ENCODE peak calls at places on chromosomes 11 and 22, in five cellular contexts. Q is CD4-positive, CD25-positive, alpha-beta regulatory T cell; E is dorsolateral prefrontal cortex; V is aorta; C is body of pancreas. U is an unnamed sample.

GRCh38 chr11:36131719-36132349 is 157.4 kb downstream of the COMMD9 start:
- DNase-seq in Q (peak; percentile 8), V (peak; percentile 56), C (peak; percentile 58), E (peak; percentile 67), U (peak; percentile 33)

GRCh38 chr11:111302298-111302697 is 4.0 kb downstream of the POU2AF3 start:
- DNase-seq in C (no peak), V (no peak), E (no peak), Q (no peak), U (no peak)

GRCh38 chr11:85845052-85845631 is 10.0 kb upstream of the CCDC83 start:
- DNase-seq in E (no peak), Q (no peak), C (no peak), V (no peak), U (no peak)

GRCh38 chr22:49569286-49570031 is 258.2 kb downstream of the BRD1 start:
- DNase-seq in V (peak; percentile 33), C (no peak), E (peak; percentile 23), Q (no peak), U (no peak)

GRCh38 chr11:10653242-10653641 is 40.3 kb downstream of the IRAG1 start:
- DNase-seq in V (no peak), Q (no peak), C (no peak), E (no peak), U (no peak)

GRCh38 chr22:49825944-49826602 is 1.6 kb downstream of the BRD1 start:
- DNase-seq in E (no peak), C (no peak), Q (peak; percentile 70), V (no peak), U (no peak)

GRCh38 chr22:26170795-26171194 is 1.5 kb downstream of the SEZ6L start:
- DNase-seq in V (no peak), Q (no peak), E (peak; percentile 60), C (peak; percentile 6), U (no peak)

GRCh38 chr11:37496196-37496595 is 898.2 kb upstream of the RAG2 start:
- DNase-seq in Q (no peak), C (no peak), E (no peak), V (no peak), U (no peak)

GRCh38 chr11:78370406-78371172 is 47.0 kb downstream of the GAB2 start:
- DNase-seq in E (no peak), C (no peak), V (peak; percentile 58), Q (no peak), U (no peak)

GRCh38 chr11:130737866-130738431 is 178.3 kb downstream of the SNX19 start:
- DNase-seq in Q (no peak), C (peak; percentile 53), E (no peak), V (peak; percentile 65), U (no peak)

GRCh38 chr22:49324527-49325491 is 502.9 kb downstream of the BRD1 start:
- DNase-seq in E (peak; percentile 26), C (no peak), Q (no peak), V (no peak), U (no peak)

GRCh38 chr11:10125522-10126133 is 168.4 kb downstream of the SBF2 start:
- DNase-seq in Q (no peak), E (no peak), V (no peak), C (no peak), U (no peak)

GRCh38 chr11:63552921-63553320 is 10.3 kb downstream of the PLAAT2 start:
- DNase-seq in V (no peak), C (no peak), Q (no peak), E (no peak), U (no peak)

GRCh38 chr11:46260161-46260560 is 17.3 kb upstream of the CREB3L1 start:
- DNase-seq in V (no peak), C (no peak), Q (no peak), E (no peak), U (no peak)

GRCh38 chr11:36464720-36465119 is 45.4 kb downstream of the TRAF6 start:
- DNase-seq in V (no peak), Q (no peak), E (no peak), C (no peak), U (no peak)

GRCh38 chr22:21003782-21004181 is 1.9 kb upstream of the THAP7 start:
- DNase-seq in E (no peak), Q (no peak), V (no peak), C (no peak), U (no peak)

GRCh38 chr22:49042877-49043859 is 784.5 kb downstream of the BRD1 start:
- DNase-seq in Q (no peak), V (peak; percentile 22), C (no peak), E (peak; percentile 11), U (no peak)

GRCh38 chr11:5123802-5124521 is 14.2 kb downstream of the OR52A5 start:
- DNase-seq in Q (peak; percentile 54), V (peak; percentile 53), E (peak; percentile 73), C (peak; percentile 70), U (peak; percentile 42)

DNA sequence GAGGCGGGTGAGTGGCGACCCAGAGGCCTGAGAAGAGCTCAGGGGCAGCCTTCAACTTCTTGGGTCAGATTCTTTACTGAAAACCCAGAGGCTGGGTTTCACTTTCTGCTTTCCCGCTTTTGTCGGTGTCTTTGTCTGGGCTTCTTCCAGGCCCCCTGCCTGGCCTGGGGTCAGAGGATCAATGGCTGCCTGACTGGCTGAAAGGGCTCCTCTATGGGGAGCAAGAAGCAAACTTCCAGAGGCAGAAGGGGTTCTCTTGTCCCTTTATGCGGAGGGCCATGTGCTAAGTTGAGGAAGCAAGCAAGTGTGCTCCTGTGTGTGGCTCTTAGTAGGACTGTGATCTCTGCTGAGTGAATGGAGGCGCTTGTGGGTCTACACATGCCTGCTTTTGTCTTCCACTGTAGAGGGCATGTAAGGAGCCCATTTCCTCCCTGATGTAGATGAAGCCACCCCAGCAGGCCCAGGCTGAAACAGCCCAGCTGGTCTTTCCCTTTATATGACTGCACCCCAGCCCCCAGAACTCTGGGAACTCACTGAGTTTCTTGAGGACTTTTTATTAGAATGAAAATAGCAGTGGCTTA is 1.0 kb upstream of the PKNOX2 start:
- DNase-seq in C (no peak), Q (no peak), V (no peak), E (no peak), U (no peak)
- H3K27ac ChIP-seq in C (no peak overlapping the region), Q (no peak overlapping the region), V (no peak overlapping the region), E (peak overlapping the region; percentile 94), U (peak overlapping the region; percentile 73)

GRCh38 chr11:73191151-73191550 is 26.9 kb upstream of the P2RY2 start:
- DNase-seq in E (no peak), V (peak; percentile 36), C (no peak), Q (no peak), U (no peak)
- H3K27ac ChIP-seq in E (no peak overlapping the region), V (no peak overlapping the region), C (no peak overlapping the region), Q (no peak overlapping the region), U (no peak overlapping the region)

GRCh38 chr22:23243006-23243573 is 62.8 kb downstream of the BCR start:
- DNase-seq in Q (peak; percentile 64), V (peak; percentile 17), E (no peak), C (no peak), U (no peak)

GRCh38 chr22:23245045-23245798 is 64.9 kb downstream of the BCR start:
- DNase-seq in E (no peak), Q (no peak), V (peak; percentile 62), C (no peak), U (no peak)

GRCh38 chr22:23243859-23244689 is 63.8 kb downstream of the BCR start:
- DNase-seq in V (peak; percentile 27), C (no peak), E (no peak), Q (no peak), U (no peak)

GRCh38 chr22:23245799-23246136 is 65.5 kb downstream of the BCR start:
- DNase-seq in Q (no peak), C (no peak), E (no peak), V (no peak), U (no peak)

GRCh38 chr22:23244690-23245044 is 64.4 kb downstream of the BCR start:
- DNase-seq in C (no peak), E (no peak), V (no peak), Q (no peak), U (no peak)
- H3K27ac ChIP-seq in C (no peak overlapping the region), E (no peak overlapping the region), V (no peak overlapping the region), Q (no peak overlapping the region), U (no peak overlapping the region)

GRCh38 chr22:38872831-38873248 is 824 bp upstream of the CBX6 start:
- DNase-seq in E (no peak), V (peak; percentile 82), C (peak; percentile 62), Q (peak; percentile 17), U (no peak)

GRCh38 chr22:38872172-38872830 is at the start of gene CBX6:
- DNase-seq in E (peak; percentile 95), Q (peak; percentile 94), V (peak; percentile 97), C (peak; percentile 96), U (peak; percentile 94)

GRCh38 chr22:38874529-38875222 is 2.7 kb upstream of the CBX6 start:
- DNase-seq in C (no peak), E (peak; percentile 2), V (no peak), Q (no peak), U (no peak)

GRCh38 chr22:38871360-38872171 is 450 bp downstream of the CBX6 start:
- DNase-seq in Q (peak; percentile 40), V (no peak), C (no peak), E (no peak), U (peak; percentile 73)

DNA sequence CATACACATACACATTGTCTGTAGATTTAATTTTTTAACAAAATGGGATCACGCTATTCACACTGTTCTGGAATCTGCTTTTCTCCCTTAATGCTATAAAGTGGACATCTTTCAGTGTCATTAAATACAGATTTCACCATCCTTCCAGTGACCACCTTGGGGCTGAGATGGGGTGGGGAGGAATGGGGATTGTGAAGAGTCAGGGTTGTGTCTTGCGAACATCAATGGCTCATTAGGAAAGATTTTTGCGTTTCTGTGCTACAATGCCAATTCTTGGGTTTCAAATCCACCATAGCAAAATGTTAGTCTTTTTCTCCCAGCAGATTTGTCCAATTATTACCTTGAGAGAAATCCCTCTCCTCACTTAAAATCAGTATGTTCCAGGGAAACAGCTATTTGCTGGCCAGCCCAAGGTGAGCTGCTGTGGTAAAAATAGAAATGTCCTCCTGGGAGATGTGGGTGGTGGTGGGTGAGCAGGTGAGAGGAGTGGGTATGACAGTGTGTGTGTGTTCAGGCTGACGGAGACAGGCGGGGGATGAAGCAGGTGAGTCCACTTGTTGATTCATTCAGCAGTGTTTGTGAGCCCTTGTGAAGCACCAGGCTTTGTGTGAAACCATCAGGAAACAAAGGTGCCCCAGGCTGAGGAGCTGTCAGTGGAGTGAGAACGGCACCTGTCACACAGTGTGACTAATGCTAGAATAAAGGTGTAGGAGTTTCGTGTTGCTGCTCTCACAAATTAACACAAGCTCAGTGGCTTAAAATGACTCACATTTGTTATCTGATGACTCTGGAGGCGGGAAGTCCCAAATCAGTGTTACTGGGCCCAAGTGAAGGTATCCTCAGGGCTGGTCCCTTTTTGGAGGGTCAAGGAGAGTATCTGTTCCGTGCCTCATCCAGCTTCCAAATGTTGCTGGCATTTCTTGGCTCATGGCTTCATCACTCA is 1.7 kb upstream of the CBX6 start:
- DNase-seq in E (peak; percentile 6), V (no peak), Q (peak; percentile 64), C (no peak), U (no peak)
- H3K27ac ChIP-seq in E (peak overlapping the region; percentile 99), V (no peak overlapping the region), Q (no peak overlapping the region), C (peak overlapping the region; percentile 94), U (peak overlapping the region; percentile 99)